ENCODE peak calls at places on chromosomes 3 and 15, in five cellular contexts. B, Z, A, H and R are unnamed samples.

GRCh38 chr3:133162906-133163305 is 124.7 kb downstream of the TMEM108 start:
- DNase-seq in A (no peak), Z (no peak), H (no peak), B (no peak), R (no peak)

GRCh38 chr15:99986297-99987118 is 253.3 kb upstream of the LYSMD4 start:
- DNase-seq in Z (no peak), H (no peak), A (no peak), B (no peak), R (no peak)

GRCh38 chr3:159432721-159433300 is 555.8 kb upstream of the IL12A start:
- DNase-seq in Z (no peak), H (no peak), A (no peak), B (no peak), R (no peak)

GRCh38 chr3:146269271-146269670 is 18.4 kb upstream of the PLSCR4 start:
- DNase-seq in Z (no peak), H (no peak), B (no peak), A (no peak), R (no peak)

GRCh38 chr3:55484741-55485207 is 2.3 kb downstream of the WNT5A start:
- DNase-seq in A (no peak), B (no peak), H (no peak), Z (no peak), R (no peak)

GRCh38 chr3:161339517-161340500 is 31.5 kb downstream of the SPTSSB start:
- DNase-seq in B (no peak), H (no peak), Z (no peak), A (no peak), R (no peak)

GRCh38 chr3:178274711-178275110 is 261.5 kb upstream of the KCNMB2 start:
- DNase-seq in A (no peak), H (no peak), Z (no peak), B (no peak), R (no peak)

GRCh38 chr15:68775671-68776476 is 44.8 kb downstream of the ANP32A start:
- DNase-seq in H (peak; percentile 84), Z (no peak), A (no peak), B (peak; percentile 88), R (peak; percentile 47)

GRCh38 chr3:69088033-69088432 is 3.3 kb downstream of the ARL6IP5 start:
- DNase-seq in A (peak; percentile 36), H (no peak), B (no peak), Z (no peak), R (no peak)

GRCh38 chr3:136532766-136533165 is 219.4 kb downstream of the STAG1 start:
- DNase-seq in Z (no peak), B (no peak), A (no peak), H (no peak), R (no peak)

DNA sequence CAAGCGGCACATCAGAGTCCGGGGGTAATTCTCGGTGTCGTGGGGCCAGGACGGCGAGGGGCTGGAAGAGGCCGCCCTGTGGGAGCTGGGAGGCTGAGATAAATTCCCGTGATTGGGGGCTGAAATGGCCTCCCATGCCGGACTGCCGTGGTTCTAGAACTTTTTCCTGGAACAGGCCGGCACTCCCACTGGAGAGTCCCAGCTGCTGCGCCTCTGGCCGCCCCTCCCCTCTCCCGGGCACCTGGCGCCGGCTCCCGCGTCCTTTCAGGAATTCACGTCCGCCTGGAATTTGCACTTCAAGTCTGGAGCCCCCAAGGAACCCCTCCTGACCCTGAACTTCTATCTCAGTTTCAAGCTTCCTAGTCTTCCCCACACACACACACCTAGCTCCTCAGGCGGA is 10.8 kb upstream of the LRRC2 start:
- DNase-seq in B (peak; percentile 71), A (no peak), H (no peak), Z (no peak), R (peak; percentile 50)
- TF ChIP-seq CTCF in B (no peak), A (no peak), H (no peak), Z (no peak), R (no peak)

DNA sequence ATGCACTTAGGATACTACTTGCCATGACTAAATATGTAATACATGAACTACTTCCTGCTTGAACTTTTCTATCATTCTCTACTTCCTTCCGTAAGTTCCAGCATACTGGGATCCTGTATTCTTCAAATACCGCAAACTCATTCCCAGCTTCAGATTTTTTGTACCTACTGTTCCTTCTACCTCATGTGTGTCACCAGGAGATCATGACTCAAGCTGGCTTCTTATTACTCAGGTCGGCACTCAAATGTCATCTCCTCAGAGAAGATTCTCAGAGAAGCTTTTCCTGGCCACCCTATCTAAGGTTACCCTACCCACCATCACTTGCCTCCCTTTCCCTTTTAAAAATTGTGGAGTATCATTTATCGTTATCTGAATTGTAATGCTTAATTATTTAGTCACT is 66.7 kb downstream of the RFX7 start:
- DNase-seq in A (peak; percentile 43), H (no peak), Z (no peak), B (no peak), R (no peak)
- TF ChIP-seq POLR2A in A (no peak), H (no peak), Z (no peak), B (no peak), R (no peak)

DNA sequence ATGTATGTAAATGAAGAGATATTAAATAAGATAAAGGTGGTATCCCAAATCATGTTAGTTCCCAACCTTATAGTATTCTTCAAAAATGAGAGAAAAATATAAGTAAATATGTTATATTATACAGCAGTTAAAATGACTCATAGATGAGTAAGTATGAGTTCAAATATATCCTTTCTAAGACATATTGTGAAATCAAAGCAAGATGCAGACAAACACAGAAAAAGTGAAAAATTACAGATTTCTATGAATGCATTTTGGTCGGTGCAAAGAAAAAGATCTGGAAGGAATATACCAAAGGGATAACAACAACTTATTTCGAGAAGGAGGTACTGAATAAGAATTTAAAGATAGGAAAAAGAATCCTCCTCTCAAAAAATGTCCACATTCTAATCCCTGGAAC is 181.2 kb upstream of the TTC14 start:
- DNase-seq in A (no peak), B (no peak), Z (no peak), H (no peak), R (no peak)
- TF ChIP-seq CTCF in A (no peak), B (no peak), Z (no peak), H (no peak), R (no peak)

GRCh38 chr3:140630866-140631265 is 47.0 kb upstream of the TRIM42 start:
- DNase-seq in Z (no peak), A (no peak), H (no peak), B (no peak), R (no peak)

GRCh38 chr3:140635276-140635675 is 42.6 kb upstream of the TRIM42 start:
- DNase-seq in H (no peak), Z (no peak), A (no peak), B (no peak), R (no peak)

GRCh38 chr3:140636452-140637138 is 41.3 kb upstream of the TRIM42 start:
- DNase-seq in B (no peak), Z (no peak), H (no peak), A (no peak), R (no peak)
- TF ChIP-seq POLR2A in B (no peak), Z (no peak), H (no peak), A (no peak), R (no peak)

DNA sequence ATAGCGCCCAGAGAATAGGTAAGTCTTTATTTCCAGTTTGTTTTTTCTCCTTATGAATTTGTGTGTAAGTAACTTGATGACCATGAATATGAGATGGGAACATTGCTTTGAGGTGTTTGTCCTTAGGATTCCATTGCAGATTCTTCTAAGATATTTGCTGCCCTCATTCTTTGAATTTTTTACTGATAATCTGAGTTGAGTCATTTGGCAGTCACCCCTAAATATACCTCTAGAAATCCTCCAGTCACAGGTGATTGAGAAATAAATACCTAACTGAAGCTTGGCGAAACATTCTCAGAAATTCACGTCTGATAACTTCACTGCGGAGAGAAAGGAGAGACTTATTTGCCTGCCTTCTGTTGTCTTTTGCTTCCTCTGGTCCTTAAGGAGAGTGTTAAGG is 345.5 kb downstream of the SQOR start:
- DNase-seq in A (no peak), Z (no peak), B (no peak), H (no peak), R (no peak)
- TF ChIP-seq CTCF in A (no peak), Z (no peak), B (no peak), H (no peak), R (no peak)

GRCh38 chr3:13482106-13482690 is 2.1 kb downstream of the HDAC11 start:
- DNase-seq in H (no peak), Z (no peak), B (no peak), A (no peak), R (no peak)

GRCh38 chr3:13483286-13483685 is 3.2 kb downstream of the HDAC11 start:
- DNase-seq in B (no peak), H (no peak), Z (no peak), A (no peak), R (no peak)

GRCh38 chr3:13487403-13487802 is 7.3 kb downstream of the HDAC11 start:
- DNase-seq in H (no peak), B (no peak), A (no peak), Z (no peak), R (no peak)

GRCh38 chr3:13483988-13484695 is 4.0 kb downstream of the HDAC11 start:
- DNase-seq in Z (no peak), B (no peak), H (no peak), A (no peak), R (peak; percentile 49)

DNA sequence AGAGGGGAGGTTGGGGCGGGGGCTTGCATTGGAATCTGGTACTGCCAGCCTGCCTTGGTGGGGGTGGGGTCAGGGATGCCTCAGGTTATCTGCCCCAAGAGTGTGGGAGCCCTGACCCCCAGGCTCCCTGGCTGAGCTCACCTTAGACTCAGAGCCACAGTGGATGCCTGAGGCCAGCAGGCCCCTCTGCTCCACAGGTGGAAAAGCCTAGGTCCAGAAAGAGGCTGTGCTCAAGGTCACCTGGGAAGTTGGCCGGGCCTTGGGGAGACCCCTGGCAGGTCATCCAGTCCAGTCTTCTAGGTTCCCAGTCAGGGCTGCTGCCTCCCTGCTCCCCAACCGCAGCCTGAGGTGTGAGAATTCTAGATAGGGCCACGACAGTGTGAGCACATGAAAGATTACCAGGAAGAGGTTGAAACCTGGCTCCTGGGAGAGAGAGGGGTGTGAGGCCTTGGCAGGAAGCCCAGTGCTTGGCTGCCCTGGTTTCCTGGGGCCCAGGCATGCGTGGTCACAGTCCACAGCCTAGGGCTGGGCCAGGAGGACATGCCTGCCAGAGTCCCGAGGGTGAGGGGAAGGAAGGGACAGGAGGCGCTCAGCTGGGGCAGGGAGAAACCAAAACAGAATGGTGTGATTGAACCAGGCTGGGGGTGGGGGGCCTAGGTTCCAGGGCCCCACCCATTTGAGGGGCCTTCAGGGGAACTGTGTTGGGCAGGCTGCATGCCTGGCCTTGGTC is 4.9 kb downstream of the HDAC11 start:
- DNase-seq in B (peak; percentile 66), A (peak; percentile 60), H (no peak), Z (peak; percentile 85), R (peak; percentile 98)
- TF ChIP-seq POLR2A in B (no peak), A (no peak), H (no peak), Z (peak; percentile 49), R (peak; percentile 54)

GRCh38 chr3:65170357-65171090 is 482.7 kb upstream of the ADAMTS9 start:
- DNase-seq in A (peak; percentile 48), B (peak; percentile 87), H (peak; percentile 81), Z (peak; percentile 24), R (peak; percentile 94)
- TF ChIP-seq CTCF in A (no peak), B (peak; percentile 39), H (peak; percentile 29), Z (peak; percentile 27), R (peak; percentile 31)

GRCh38 chr3:46694520-46694919 is 1.0 kb upstream of the ALS2CL start:
- DNase-seq in A (no peak), B (peak; percentile 54), H (no peak), Z (no peak), R (no peak)

GRCh38 chr3:46693897-46694235 is 387 bp upstream of the ALS2CL start:
- DNase-seq in H (no peak), A (no peak), B (no peak), Z (no peak), R (peak; percentile 72)

GRCh38 chr3:46692566-46692983 is 904 bp downstream of the ALS2CL start:
- DNase-seq in B (peak; percentile 39), A (peak; percentile 67), H (no peak), Z (peak; percentile 27), R (peak; percentile 93)

GRCh38 chr3:46693038-46693896 is at the start of gene ALS2CL:
- DNase-seq in Z (peak; percentile 49), A (peak; percentile 35), H (peak; percentile 54), B (peak; percentile 67), R (peak; percentile 79)

GRCh38 chr3:46690798-46691197 is 2.7 kb downstream of the ALS2CL start:
- DNase-seq in H (no peak), A (peak; percentile 29), Z (peak; percentile 32), B (no peak), R (peak; percentile 84)
- TF ChIP-seq POLR2A in H (no peak), A (no peak), Z (peak; percentile 46), B (no peak), R (no peak)